ENCODE peak calls at places on chromosome 12, in seven cellular contexts. I is ovary; X is CD8-positive, alpha-beta T cell; U is prostate gland; Y is fibroblast of lung; G is stomach; S is RWPE1. W is an unnamed sample.

GRCh38 chr12:54056110-54056509 is 2.5 kb downstream of the HOXC4 start:
- DNase-seq in I (no peak), X (no peak), U (no peak), Y (no peak), G (no peak), S (no peak), W (no peak)

GRCh38 chr12:5305861-5306545 is 125.9 kb upstream of the NTF3 start:
- DNase-seq in I (no peak), X (no peak), U (no peak), Y (no peak), G (no peak), S (no peak), W (no peak)

GRCh38 chr12:54634795-54635194 is at the start of gene LACRT:
- DNase-seq in I (no peak), X (no peak), U (no peak), Y (no peak), G (no peak), S (no peak), W (no peak)

GRCh38 chr12:64082866-64083268 is 139.2 kb downstream of the KICS2 start:
- DNase-seq in I (no peak), X (no peak), U (no peak), Y (no peak), G (no peak), S (no peak), W (no peak)

GRCh38 chr12:111033281-111034147 is 113.1 kb upstream of the MYL2 start:
- DNase-seq in I (no peak), X (no peak), U (peak), Y (no peak), G (no peak), S (no peak), W (no peak)

GRCh38 chr12:131004166-131004565 is 50.5 kb downstream of the ADGRD1 start:
- DNase-seq in I (no peak), X (no peak), U (no peak), Y (no peak), G (no peak), S (no peak), W (no peak)

GRCh38 chr12:107435520-107435919 is 250.1 kb upstream of the PWP1 start:
- DNase-seq in I (no peak), X (no peak), U (no peak), Y (no peak), G (no peak), S (no peak), W (no peak)

GRCh38 chr12:79983969-79984629 is 49.2 kb upstream of the PPP1R12A start:
- DNase-seq in I (no peak), X (no peak), U (no peak), Y (peak), G (no peak), S (peak), W (peak)

GRCh38 chr12:125890983-125891382 is 825.7 kb downstream of the AACS start:
- DNase-seq in I (no peak), X (no peak), U (no peak), Y (peak), G (no peak), S (no peak), W (no peak)

GRCh38 chr12:57545809-57546437 is 1.1 kb downstream of the DCTN2 start:
- DNase-seq in I (no peak), X (no peak), U (no peak), Y (no peak), G (no peak), S (peak), W (peak)

GRCh38 chr12:93884794-93885460 is 207.8 kb downstream of the CRADD start:
- DNase-seq in I (no peak), X (no peak), U (no peak), Y (peak), G (no peak), S (no peak), W (no peak)

GRCh38 chr12:1795221-1795784 is 25.1 kb upstream of the LRTM2 start:
- DNase-seq in I (no peak), X (no peak), U (no peak), Y (no peak), G (no peak), S (no peak), W (no peak)

GRCh38 chr12:44851586-44851985 is 24.5 kb downstream of the NELL2 start:
- DNase-seq in I (no peak), X (no peak), U (no peak), Y (no peak), G (no peak), S (no peak), W (no peak)

GRCh38 chr12:55698241-55698955 is 9.3 kb downstream of the ITGA7 start:
- DNase-seq in I (peak), X (no peak), U (no peak), Y (no peak), G (no peak), S (no peak), W (no peak)

GRCh38 chr12:124422570-124423523 is 128.0 kb downstream of the RFLNA start:
- DNase-seq in I (peak), X (no peak), U (peak), Y (peak), G (peak), S (peak), W (peak)

GRCh38 chr12:52063986-52064649 is 5.7 kb upstream of the ATG101 start:
- DNase-seq in I (peak), X (no peak), U (no peak), Y (peak), G (no peak), S (no peak), W (no peak)

DNA sequence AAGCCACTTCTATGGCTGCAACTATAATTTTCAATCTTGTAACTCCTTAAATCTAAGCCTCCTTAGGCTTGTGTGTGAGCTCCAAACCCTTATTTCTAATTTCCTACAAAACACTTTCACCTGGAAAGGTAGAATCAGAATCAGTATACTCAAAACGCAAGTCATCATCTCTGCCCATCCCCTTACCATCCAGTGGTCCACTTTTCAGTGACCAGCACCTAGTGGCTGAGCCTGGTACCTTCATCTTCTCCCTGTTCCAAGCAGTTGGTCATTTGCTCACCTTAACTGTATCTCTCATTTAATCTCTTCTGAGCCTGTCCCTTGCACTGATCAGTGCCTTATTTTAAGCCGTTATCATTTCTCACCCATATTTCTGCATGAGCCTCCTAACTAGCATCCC is 107.9 kb downstream of the PPM1H start:
- DNase-seq in I (no peak), X (no peak), U (no peak), Y (no peak), G (no peak), S (no peak), W (no peak)
- TF ChIP-seq CTCF in I (no peak), X (no peak), U (no peak), Y (no peak), G (no peak), S (no peak), W (peak)

GRCh38 chr12:86334071-86334470 is 77.9 kb upstream of the MGAT4C start:
- DNase-seq in I (no peak), X (no peak), U (no peak), Y (no peak), G (no peak), S (no peak), W (no peak)
- H3K27ac ChIP-seq in I (no peak), X (no peak), U (no peak), Y (no peak), G (no peak), S (no peak), W (no peak)

GRCh38 chr12:6950944-6951540 is at the start of gene PTPN6:
- DNase-seq in I (peak), X (no peak), U (no peak), Y (no peak), G (peak), S (no peak), W (no peak)
- TF ChIP-seq CTCF in I (no peak), X (no peak), U (no peak), Y (no peak), G (no peak), S (no peak), W (no peak)

DNA sequence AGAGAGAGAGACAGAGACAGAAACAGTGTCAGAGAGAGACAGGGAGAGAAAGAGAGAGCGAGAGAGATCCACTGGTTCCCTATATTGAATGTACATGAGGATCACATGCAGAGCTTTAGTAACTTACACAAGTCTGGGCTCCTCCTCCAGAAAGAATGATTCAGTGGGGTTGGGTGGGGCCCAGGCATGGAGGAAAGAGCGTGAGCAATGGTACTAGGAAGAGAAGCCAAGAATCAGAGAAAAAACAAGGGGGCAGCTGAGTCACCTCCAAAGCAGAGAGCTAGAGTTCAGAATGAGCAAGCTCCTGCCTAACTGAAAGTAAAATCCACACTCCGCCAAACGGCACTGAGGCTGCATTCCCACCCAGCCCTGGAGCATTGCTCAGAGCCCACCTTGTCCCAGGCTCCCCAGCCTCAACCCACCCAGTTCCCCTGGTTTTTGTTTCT is 670.1 kb upstream of the TBX3 start:
- DNase-seq in I (peak), X (no peak), U (peak), Y (peak), G (peak), S (peak), W (peak)
- H3K27ac ChIP-seq in I (no peak), X (no peak), U (peak), Y (peak), G (peak), S (peak), W (peak)